ENCODE peak calls at places on chromosome 1, in nine cellular contexts. One of them, this sample, is unnamed.

GRCh38 chr1:61914823-61915482 is 172.7 kb downstream of the PATJ start:
- DNase-seq in mucosa of descending colon: no peak
- DNase-seq in stimulated activated CD8-positive, alpha-beta memory T cell treated with anti-CD3 and anti-CD28 coated beads, Interleukin-15, amount 100 ng/mL, for 24 hours: no peak
- DNase-seq in IMR-90: no peak
- DNase-seq in EH: no peak
- DNase-seq in Caco-2: peak
- DNase-seq in cardiac septum: no peak
- DNase-seq in GM03348: no peak
- DNase-seq in HFFc6: no peak
- DNase-seq in this sample: no peak

GRCh38 chr1:179164494-179164893 is 65.0 kb downstream of the ABL2 start:
- DNase-seq in stimulated activated CD8-positive, alpha-beta memory T cell treated with anti-CD3 and anti-CD28 coated beads, Interleukin-15, amount 100 ng/mL, for 24 hours: no peak
- DNase-seq in EH: peak
- DNase-seq in mucosa of descending colon: no peak
- DNase-seq in GM03348: peak
- DNase-seq in cardiac septum: no peak
- DNase-seq in HFFc6: peak
- DNase-seq in IMR-90: peak
- DNase-seq in Caco-2: peak
- DNase-seq in this sample: peak

GRCh38 chr1:2914702-2915101 is 106.6 kb upstream of the ACTRT2 start:
- DNase-seq in mucosa of descending colon: no peak
- DNase-seq in EH: no peak
- DNase-seq in Caco-2: no peak
- DNase-seq in cardiac septum: no peak
- DNase-seq in HFFc6: no peak
- DNase-seq in stimulated activated CD8-positive, alpha-beta memory T cell treated with anti-CD3 and anti-CD28 coated beads, Interleukin-15, amount 100 ng/mL, for 24 hours: no peak
- DNase-seq in GM03348: no peak
- DNase-seq in IMR-90: no peak
- DNase-seq in this sample: no peak

GRCh38 chr1:210371916-210372315 is 43.2 kb downstream of the HHAT start:
- DNase-seq in mucosa of descending colon: no peak
- DNase-seq in EH: no peak
- DNase-seq in IMR-90: no peak
- DNase-seq in GM03348: no peak
- DNase-seq in cardiac septum: no peak
- DNase-seq in Caco-2: no peak
- DNase-seq in HFFc6: no peak
- DNase-seq in stimulated activated CD8-positive, alpha-beta memory T cell treated with anti-CD3 and anti-CD28 coated beads, Interleukin-15, amount 100 ng/mL, for 24 hours: no peak
- DNase-seq in this sample: no peak

GRCh38 chr1:30929135-30929889 is 20.8 kb upstream of the SDC3 start:
- DNase-seq in GM03348: peak
- DNase-seq in IMR-90: peak
- DNase-seq in HFFc6: peak
- DNase-seq in cardiac septum: no peak
- DNase-seq in EH: peak
- DNase-seq in mucosa of descending colon: no peak
- DNase-seq in stimulated activated CD8-positive, alpha-beta memory T cell treated with anti-CD3 and anti-CD28 coated beads, Interleukin-15, amount 100 ng/mL, for 24 hours: no peak
- DNase-seq in Caco-2: no peak
- DNase-seq in this sample: peak

GRCh38 chr1:201021333-201022177 is 2.0 kb downstream of the KIF21B start:
- DNase-seq in stimulated activated CD8-positive, alpha-beta memory T cell treated with anti-CD3 and anti-CD28 coated beads, Interleukin-15, amount 100 ng/mL, for 24 hours: no peak
- DNase-seq in cardiac septum: no peak
- DNase-seq in HFFc6: no peak
- DNase-seq in mucosa of descending colon: no peak
- DNase-seq in EH: no peak
- DNase-seq in Caco-2: no peak
- DNase-seq in GM03348: no peak
- DNase-seq in IMR-90: no peak
- DNase-seq in this sample: no peak

GRCh38 chr1:109476825-109477224 is 6.9 kb upstream of the ATXN7L2 start:
- DNase-seq in EH: no peak
- DNase-seq in mucosa of descending colon: no peak
- DNase-seq in cardiac septum: no peak
- DNase-seq in GM03348: no peak
- DNase-seq in Caco-2: no peak
- DNase-seq in HFFc6: no peak
- DNase-seq in IMR-90: no peak
- DNase-seq in stimulated activated CD8-positive, alpha-beta memory T cell treated with anti-CD3 and anti-CD28 coated beads, Interleukin-15, amount 100 ng/mL, for 24 hours: no peak
- DNase-seq in this sample: no peak

GRCh38 chr1:150149490-150150453 is at the start of gene PLEKHO1:
- DNase-seq in IMR-90: peak
- DNase-seq in cardiac septum: peak
- DNase-seq in mucosa of descending colon: peak
- DNase-seq in Caco-2: no peak
- DNase-seq in stimulated activated CD8-positive, alpha-beta memory T cell treated with anti-CD3 and anti-CD28 coated beads, Interleukin-15, amount 100 ng/mL, for 24 hours: peak
- DNase-seq in GM03348: peak
- DNase-seq in HFFc6: peak
- DNase-seq in EH: peak
- DNase-seq in this sample: peak

GRCh38 chr1:220368352-220369265 is 96.4 kb upstream of the RAB3GAP2 start:
- DNase-seq in mucosa of descending colon: no peak
- DNase-seq in EH: peak
- DNase-seq in cardiac septum: no peak
- DNase-seq in IMR-90: no peak
- DNase-seq in GM03348: no peak
- DNase-seq in Caco-2: no peak
- DNase-seq in HFFc6: peak
- DNase-seq in stimulated activated CD8-positive, alpha-beta memory T cell treated with anti-CD3 and anti-CD28 coated beads, Interleukin-15, amount 100 ng/mL, for 24 hours: no peak
- DNase-seq in this sample: no peak

GRCh38 chr1:64033667-64034215 is 169.7 kb upstream of the UBE2U start:
- DNase-seq in HFFc6: no peak
- DNase-seq in cardiac septum: no peak
- DNase-seq in stimulated activated CD8-positive, alpha-beta memory T cell treated with anti-CD3 and anti-CD28 coated beads, Interleukin-15, amount 100 ng/mL, for 24 hours: no peak
- DNase-seq in mucosa of descending colon: no peak
- DNase-seq in Caco-2: no peak
- DNase-seq in IMR-90: peak
- DNase-seq in EH: no peak
- DNase-seq in GM03348: peak
- DNase-seq in this sample: no peak

GRCh38 chr1:157833155-157833554 is 8.5 kb downstream of the CD5L start:
- DNase-seq in GM03348: no peak
- DNase-seq in EH: no peak
- DNase-seq in IMR-90: no peak
- DNase-seq in cardiac septum: no peak
- DNase-seq in stimulated activated CD8-positive, alpha-beta memory T cell treated with anti-CD3 and anti-CD28 coated beads, Interleukin-15, amount 100 ng/mL, for 24 hours: no peak
- DNase-seq in HFFc6: no peak
- DNase-seq in mucosa of descending colon: no peak
- DNase-seq in Caco-2: no peak
- DNase-seq in this sample: no peak

GRCh38 chr1:232473319-232473718 is 156.6 kb downstream of the SIPA1L2 start:
- DNase-seq in Caco-2: no peak
- DNase-seq in HFFc6: no peak
- DNase-seq in cardiac septum: no peak
- DNase-seq in GM03348: peak
- DNase-seq in mucosa of descending colon: no peak
- DNase-seq in EH: peak
- DNase-seq in IMR-90: peak
- DNase-seq in stimulated activated CD8-positive, alpha-beta memory T cell treated with anti-CD3 and anti-CD28 coated beads, Interleukin-15, amount 100 ng/mL, for 24 hours: no peak
- DNase-seq in this sample: peak

GRCh38 chr1:66562561-66562960 is 28.6 kb downstream of the SGIP1 start:
- DNase-seq in stimulated activated CD8-positive, alpha-beta memory T cell treated with anti-CD3 and anti-CD28 coated beads, Interleukin-15, amount 100 ng/mL, for 24 hours: no peak
- DNase-seq in IMR-90: no peak
- DNase-seq in HFFc6: no peak
- DNase-seq in cardiac septum: no peak
- DNase-seq in mucosa of descending colon: no peak
- DNase-seq in EH: no peak
- DNase-seq in GM03348: no peak
- DNase-seq in Caco-2: no peak
- DNase-seq in this sample: no peak

GRCh38 chr1:178821134-178821866 is 49.6 kb downstream of the ANGPTL1 start:
- DNase-seq in GM03348: no peak
- DNase-seq in cardiac septum: no peak
- DNase-seq in EH: no peak
- DNase-seq in Caco-2: no peak
- DNase-seq in mucosa of descending colon: no peak
- DNase-seq in stimulated activated CD8-positive, alpha-beta memory T cell treated with anti-CD3 and anti-CD28 coated beads, Interleukin-15, amount 100 ng/mL, for 24 hours: no peak
- DNase-seq in HFFc6: no peak
- DNase-seq in IMR-90: no peak
- DNase-seq in this sample: no peak

GRCh38 chr1:55007626-55008025 is 8.9 kb downstream of the BSND start:
- DNase-seq in stimulated activated CD8-positive, alpha-beta memory T cell treated with anti-CD3 and anti-CD28 coated beads, Interleukin-15, amount 100 ng/mL, for 24 hours: no peak
- DNase-seq in HFFc6: peak
- DNase-seq in GM03348: peak
- DNase-seq in IMR-90: peak
- DNase-seq in EH: peak
- DNase-seq in Caco-2: no peak
- DNase-seq in cardiac septum: no peak
- DNase-seq in mucosa of descending colon: no peak
- DNase-seq in this sample: peak

GRCh38 chr1:55402676-55403464 is 187.7 kb upstream of the USP24 start:
- DNase-seq in cardiac septum: no peak
- DNase-seq in HFFc6: peak
- DNase-seq in EH: peak
- DNase-seq in Caco-2: no peak
- DNase-seq in GM03348: peak
- DNase-seq in IMR-90: peak
- DNase-seq in stimulated activated CD8-positive, alpha-beta memory T cell treated with anti-CD3 and anti-CD28 coated beads, Interleukin-15, amount 100 ng/mL, for 24 hours: no peak
- DNase-seq in mucosa of descending colon: no peak
- DNase-seq in this sample: no peak

GRCh38 chr1:246460411-246460810 is 46.7 kb downstream of the SMYD3 start:
- DNase-seq in Caco-2: no peak
- DNase-seq in EH: no peak
- DNase-seq in HFFc6: no peak
- DNase-seq in GM03348: no peak
- DNase-seq in IMR-90: no peak
- DNase-seq in stimulated activated CD8-positive, alpha-beta memory T cell treated with anti-CD3 and anti-CD28 coated beads, Interleukin-15, amount 100 ng/mL, for 24 hours: no peak
- DNase-seq in cardiac septum: no peak
- DNase-seq in mucosa of descending colon: no peak
- DNase-seq in this sample: no peak

GRCh38 chr1:101323530-101323929 is 86.7 kb downstream of the S1PR1 start:
- DNase-seq in mucosa of descending colon: no peak
- DNase-seq in Caco-2: no peak
- DNase-seq in GM03348: no peak
- DNase-seq in EH: no peak
- DNase-seq in cardiac septum: no peak
- DNase-seq in IMR-90: no peak
- DNase-seq in HFFc6: no peak
- DNase-seq in stimulated activated CD8-positive, alpha-beta memory T cell treated with anti-CD3 and anti-CD28 coated beads, Interleukin-15, amount 100 ng/mL, for 24 hours: no peak
- DNase-seq in this sample: no peak

GRCh38 chr1:188065917-188066316 is 1237.2 kb downstream of the PLA2G4A start:
- DNase-seq in stimulated activated CD8-positive, alpha-beta memory T cell treated with anti-CD3 and anti-CD28 coated beads, Interleukin-15, amount 100 ng/mL, for 24 hours: no peak
- DNase-seq in IMR-90: peak
- DNase-seq in mucosa of descending colon: no peak
- DNase-seq in Caco-2: no peak
- DNase-seq in EH: peak
- DNase-seq in GM03348: no peak
- DNase-seq in HFFc6: peak
- DNase-seq in cardiac septum: no peak
- DNase-seq in this sample: no peak